ENCODE peak calls at places on chromosomes 12 and 14, in ten cellular contexts. One of them, this sample, is unnamed.

GRCh38 chr12:124470806-124471205 is 96.6 kb downstream of the NCOR2 start:
- DNase-seq in dermis microvascular lymphatic vessel endothelial cell: no peak
- DNase-seq in germinal center: no peak
- DNase-seq in stimulated activated CD4-positive, alpha-beta T cell treated with anti-CD3 and anti-CD28 coated beads, Interleukin-15, amount 100 ng/mL, for 24 hours: no peak
- DNase-seq in occipital lobe: no peak
- DNase-seq in B cell: no peak
- DNase-seq in nephron progenitor cell: no peak
- DNase-seq in CD4-positive, alpha-beta memory T cell: no peak
- DNase-seq in DMS79 treated with DMSO at 0.1 percent for 48 hours: no peak
- DNase-seq in hippocampal formation: no peak
- DNase-seq in this sample: no peak

GRCh38 chr14:100780646-100781355 is 45.1 kb upstream of the MEG3 start:
- DNase-seq in dermis microvascular lymphatic vessel endothelial cell: no peak
- DNase-seq in germinal center: no peak
- DNase-seq in stimulated activated CD4-positive, alpha-beta T cell treated with anti-CD3 and anti-CD28 coated beads, Interleukin-15, amount 100 ng/mL, for 24 hours: no peak
- DNase-seq in occipital lobe: no peak
- DNase-seq in B cell: no peak
- DNase-seq in nephron progenitor cell: no peak
- DNase-seq in CD4-positive, alpha-beta memory T cell: no peak
- DNase-seq in DMS79 treated with DMSO at 0.1 percent for 48 hours: no peak
- DNase-seq in hippocampal formation: no peak
- DNase-seq in this sample: no peak

GRCh38 chr12:70756791-70757190 is 119.6 kb upstream of the PTPRB start:
- DNase-seq in dermis microvascular lymphatic vessel endothelial cell: no peak
- DNase-seq in germinal center: no peak
- DNase-seq in stimulated activated CD4-positive, alpha-beta T cell treated with anti-CD3 and anti-CD28 coated beads, Interleukin-15, amount 100 ng/mL, for 24 hours: no peak
- DNase-seq in occipital lobe: no peak
- DNase-seq in B cell: no peak
- DNase-seq in nephron progenitor cell: no peak
- DNase-seq in CD4-positive, alpha-beta memory T cell: no peak
- DNase-seq in DMS79 treated with DMSO at 0.1 percent for 48 hours: no peak
- DNase-seq in hippocampal formation: no peak
- DNase-seq in this sample: no peak

GRCh38 chr14:71703477-71703876 is 228.8 kb upstream of the RGS6 start:
- DNase-seq in dermis microvascular lymphatic vessel endothelial cell: peak; percentile 23
- DNase-seq in germinal center: no peak
- DNase-seq in stimulated activated CD4-positive, alpha-beta T cell treated with anti-CD3 and anti-CD28 coated beads, Interleukin-15, amount 100 ng/mL, for 24 hours: no peak
- DNase-seq in occipital lobe: no peak
- DNase-seq in B cell: no peak
- DNase-seq in nephron progenitor cell: no peak
- DNase-seq in CD4-positive, alpha-beta memory T cell: no peak
- DNase-seq in DMS79 treated with DMSO at 0.1 percent for 48 hours: peak; percentile 47
- DNase-seq in hippocampal formation: peak; percentile 21
- DNase-seq in this sample: no peak

GRCh38 chr12:87332987-87333761 is 696.0 kb downstream of the C12orf50 start:
- DNase-seq in dermis microvascular lymphatic vessel endothelial cell: peak; percentile 17
- DNase-seq in germinal center: no peak
- DNase-seq in stimulated activated CD4-positive, alpha-beta T cell treated with anti-CD3 and anti-CD28 coated beads, Interleukin-15, amount 100 ng/mL, for 24 hours: no peak
- DNase-seq in occipital lobe: no peak
- DNase-seq in B cell: no peak
- DNase-seq in nephron progenitor cell: no peak
- DNase-seq in CD4-positive, alpha-beta memory T cell: no peak
- DNase-seq in DMS79 treated with DMSO at 0.1 percent for 48 hours: no peak
- DNase-seq in hippocampal formation: no peak
- DNase-seq in this sample: no peak

GRCh38 chr12:57242329-57242690 is 8.7 kb downstream of the STAC3 start:
- DNase-seq in dermis microvascular lymphatic vessel endothelial cell: no peak
- DNase-seq in germinal center: no peak
- DNase-seq in stimulated activated CD4-positive, alpha-beta T cell treated with anti-CD3 and anti-CD28 coated beads, Interleukin-15, amount 100 ng/mL, for 24 hours: no peak
- DNase-seq in occipital lobe: peak; percentile 28
- DNase-seq in B cell: no peak
- DNase-seq in nephron progenitor cell: no peak
- DNase-seq in CD4-positive, alpha-beta memory T cell: no peak
- DNase-seq in DMS79 treated with DMSO at 0.1 percent for 48 hours: peak; percentile 39
- DNase-seq in hippocampal formation: no peak
- DNase-seq in this sample: no peak

GRCh38 chr14:96571311-96571710 is 69.1 kb downstream of the PAPOLA start:
- DNase-seq in dermis microvascular lymphatic vessel endothelial cell: no peak
- DNase-seq in germinal center: no peak
- DNase-seq in stimulated activated CD4-positive, alpha-beta T cell treated with anti-CD3 and anti-CD28 coated beads, Interleukin-15, amount 100 ng/mL, for 24 hours: no peak
- DNase-seq in occipital lobe: no peak
- DNase-seq in B cell: no peak
- DNase-seq in nephron progenitor cell: no peak
- DNase-seq in CD4-positive, alpha-beta memory T cell: no peak
- DNase-seq in DMS79 treated with DMSO at 0.1 percent for 48 hours: no peak
- DNase-seq in hippocampal formation: no peak
- DNase-seq in this sample: no peak

GRCh38 chr12:12466157-12466556 is 96.5 kb downstream of the DUSP16 start:
- DNase-seq in dermis microvascular lymphatic vessel endothelial cell: no peak
- DNase-seq in germinal center: no peak
- DNase-seq in stimulated activated CD4-positive, alpha-beta T cell treated with anti-CD3 and anti-CD28 coated beads, Interleukin-15, amount 100 ng/mL, for 24 hours: peak; percentile 50
- DNase-seq in occipital lobe: no peak
- DNase-seq in B cell: no peak
- DNase-seq in nephron progenitor cell: no peak
- DNase-seq in CD4-positive, alpha-beta memory T cell: peak; percentile 93
- DNase-seq in DMS79 treated with DMSO at 0.1 percent for 48 hours: no peak
- DNase-seq in hippocampal formation: no peak
- DNase-seq in this sample: no peak

GRCh38 chr12:6384499-6385436 is 806 bp downstream of the LTBR start:
- DNase-seq in dermis microvascular lymphatic vessel endothelial cell: peak; percentile 31
- DNase-seq in germinal center: no peak
- DNase-seq in stimulated activated CD4-positive, alpha-beta T cell treated with anti-CD3 and anti-CD28 coated beads, Interleukin-15, amount 100 ng/mL, for 24 hours: no peak
- DNase-seq in occipital lobe: no peak
- DNase-seq in B cell: no peak
- DNase-seq in nephron progenitor cell: no peak
- DNase-seq in CD4-positive, alpha-beta memory T cell: no peak
- DNase-seq in DMS79 treated with DMSO at 0.1 percent for 48 hours: no peak
- DNase-seq in hippocampal formation: no peak
- DNase-seq in this sample: no peak

GRCh38 chr12:93526786-93527428 is 45.6 kb upstream of the SOCS2 start:
- DNase-seq in dermis microvascular lymphatic vessel endothelial cell: peak; percentile 72
- DNase-seq in germinal center: no peak
- DNase-seq in stimulated activated CD4-positive, alpha-beta T cell treated with anti-CD3 and anti-CD28 coated beads, Interleukin-15, amount 100 ng/mL, for 24 hours: no peak
- DNase-seq in occipital lobe: no peak
- DNase-seq in B cell: no peak
- DNase-seq in nephron progenitor cell: no peak
- DNase-seq in CD4-positive, alpha-beta memory T cell: no peak
- DNase-seq in DMS79 treated with DMSO at 0.1 percent for 48 hours: peak; percentile 49
- DNase-seq in hippocampal formation: no peak
- DNase-seq in this sample: no peak

GRCh38 chr12:47319746-47320145 is 240.0 kb upstream of the AMIGO2 start:
- DNase-seq in dermis microvascular lymphatic vessel endothelial cell: no peak
- DNase-seq in germinal center: no peak
- DNase-seq in stimulated activated CD4-positive, alpha-beta T cell treated with anti-CD3 and anti-CD28 coated beads, Interleukin-15, amount 100 ng/mL, for 24 hours: no peak
- DNase-seq in occipital lobe: no peak
- DNase-seq in B cell: no peak
- DNase-seq in nephron progenitor cell: no peak
- DNase-seq in CD4-positive, alpha-beta memory T cell: no peak
- DNase-seq in DMS79 treated with DMSO at 0.1 percent for 48 hours: no peak
- DNase-seq in hippocampal formation: no peak
- DNase-seq in this sample: no peak

GRCh38 chr12:67498981-67499380 is 149.6 kb upstream of the DYRK2 start:
- DNase-seq in dermis microvascular lymphatic vessel endothelial cell: no peak
- DNase-seq in germinal center: no peak
- DNase-seq in stimulated activated CD4-positive, alpha-beta T cell treated with anti-CD3 and anti-CD28 coated beads, Interleukin-15, amount 100 ng/mL, for 24 hours: no peak
- DNase-seq in occipital lobe: peak; percentile 19
- DNase-seq in B cell: no peak
- DNase-seq in nephron progenitor cell: no peak
- DNase-seq in CD4-positive, alpha-beta memory T cell: no peak
- DNase-seq in DMS79 treated with DMSO at 0.1 percent for 48 hours: no peak
- DNase-seq in hippocampal formation: no peak
- DNase-seq in this sample: no peak

GRCh38 chr14:93752980-93753561 is 35.2 kb downstream of the PRIMA1 start:
- DNase-seq in dermis microvascular lymphatic vessel endothelial cell: no peak
- DNase-seq in germinal center: no peak
- DNase-seq in stimulated activated CD4-positive, alpha-beta T cell treated with anti-CD3 and anti-CD28 coated beads, Interleukin-15, amount 100 ng/mL, for 24 hours: no peak
- DNase-seq in occipital lobe: peak; percentile 80
- DNase-seq in B cell: no peak
- DNase-seq in nephron progenitor cell: no peak
- DNase-seq in CD4-positive, alpha-beta memory T cell: no peak
- DNase-seq in DMS79 treated with DMSO at 0.1 percent for 48 hours: no peak
- DNase-seq in hippocampal formation: peak; percentile 96
- DNase-seq in this sample: no peak

GRCh38 chr12:84637926-84638325 is 274.7 kb downstream of the SLC6A15 start:
- DNase-seq in dermis microvascular lymphatic vessel endothelial cell: no peak
- DNase-seq in germinal center: no peak
- DNase-seq in stimulated activated CD4-positive, alpha-beta T cell treated with anti-CD3 and anti-CD28 coated beads, Interleukin-15, amount 100 ng/mL, for 24 hours: no peak
- DNase-seq in occipital lobe: no peak
- DNase-seq in B cell: no peak
- DNase-seq in nephron progenitor cell: no peak
- DNase-seq in CD4-positive, alpha-beta memory T cell: no peak
- DNase-seq in DMS79 treated with DMSO at 0.1 percent for 48 hours: no peak
- DNase-seq in hippocampal formation: no peak
- DNase-seq in this sample: no peak

GRCh38 chr14:81220767-81221578 is at the start of gene GTF2A1:
- DNase-seq in dermis microvascular lymphatic vessel endothelial cell: peak; percentile 95
- DNase-seq in germinal center: peak; percentile 93
- DNase-seq in stimulated activated CD4-positive, alpha-beta T cell treated with anti-CD3 and anti-CD28 coated beads, Interleukin-15, amount 100 ng/mL, for 24 hours: peak; percentile 92
- DNase-seq in occipital lobe: peak; percentile 97
- DNase-seq in B cell: peak; percentile 88
- DNase-seq in nephron progenitor cell: peak; percentile 95
- DNase-seq in CD4-positive, alpha-beta memory T cell: peak; percentile 97
- DNase-seq in DMS79 treated with DMSO at 0.1 percent for 48 hours: peak; percentile 100
- DNase-seq in hippocampal formation: peak; percentile 94
- DNase-seq in this sample: peak; percentile 97

GRCh38 chr12:2163172-2163927 is 110.6 kb downstream of the CACNA1C start:
- DNase-seq in dermis microvascular lymphatic vessel endothelial cell: no peak
- DNase-seq in germinal center: no peak
- DNase-seq in stimulated activated CD4-positive, alpha-beta T cell treated with anti-CD3 and anti-CD28 coated beads, Interleukin-15, amount 100 ng/mL, for 24 hours: no peak
- DNase-seq in occipital lobe: no peak
- DNase-seq in B cell: no peak
- DNase-seq in nephron progenitor cell: no peak
- DNase-seq in CD4-positive, alpha-beta memory T cell: no peak
- DNase-seq in DMS79 treated with DMSO at 0.1 percent for 48 hours: no peak
- DNase-seq in hippocampal formation: no peak
- DNase-seq in this sample: no peak

This sample was measured in GM06990.